ENCODE peak calls at places on chromosomes 7 and 10, in six cellular contexts. D is Calu3; J is EL; K is heart right ventricle; V is naive thymus-derived CD8-positive, alpha-beta T cell; R is GM12865. M is an unnamed sample.

GRCh38 chr10:59905066-59905734 is 1.2 kb downstream of the CCDC6 start:
- DNase-seq in D (peak; percentile 37), J (peak; percentile 37), K (peak; percentile 27), V (no peak), R (peak; percentile 82), M (peak; percentile 27)

GRCh38 chr10:72692057-72692891 is at the start of gene MCU:
- DNase-seq in D (peak; percentile 97), J (peak; percentile 65), K (peak; percentile 93), V (peak; percentile 93), R (peak; percentile 97), M (peak; percentile 90)

GRCh38 chr7:44377134-44377463 is 51.7 kb upstream of the CAMK2B start:
- DNase-seq in D (no peak), J (no peak), K (no peak), V (no peak), R (no peak), M (no peak)

GRCh38 chr7:66903360-66904062 is 17.5 kb upstream of the TMEM248 start:
- DNase-seq in D (no peak), J (no peak), K (no peak), V (no peak), R (no peak), M (no peak)

GRCh38 chr7:131007439-131008330 is 273.7 kb upstream of the KLF14 start:
- DNase-seq in D (peak; percentile 79), J (peak; percentile 84), K (no peak), V (peak; percentile 52), R (peak; percentile 82), M (peak; percentile 48)

GRCh38 chr10:12702215-12702614 is 299.3 kb downstream of the CCDC3 start:
- DNase-seq in D (no peak), J (no peak), K (no peak), V (no peak), R (no peak), M (no peak)

GRCh38 chr10:101139421-101139911 is 8.4 kb downstream of the TLX1 start:
- DNase-seq in D (no peak), J (peak; percentile 38), K (no peak), V (no peak), R (no peak), M (no peak)

GRCh38 chr7:87874066-87874465 is 2.1 kb downstream of the SLC25A40 start:
- DNase-seq in D (no peak), J (no peak), K (no peak), V (no peak), R (peak; percentile 45), M (no peak)

GRCh38 chr7:36673703-36674102 is 50.6 kb downstream of the AOAH start:
- DNase-seq in D (no peak), J (no peak), K (no peak), V (no peak), R (no peak), M (no peak)

GRCh38 chr10:16853201-16853600 is 36.0 kb upstream of the RSU1 start:
- DNase-seq in D (no peak), J (peak; percentile 60), K (no peak), V (no peak), R (peak; percentile 16), M (no peak)

M was measured in activated T-helper 9 cell treated with anti-CD3 and anti-CD28 coated beads, Interleukin-2, amount 50 U/mL, for 16 hours.